ENCODE peak calls at places on chromosomes 16 and 17, in eight cellular contexts. U, Z, G, R, J, D, L and T are unnamed samples.
A peak's percentile ranks its signal among the peaks of the same experiment; 100 is the strongest.

GRCh38 chr16:76293980-76294690 is 16.9 kb downstream of the CNTNAP4 start:
- DNase-seq in J (no peak), U (no peak), L (no peak), R (no peak), Z (no peak), D (no peak), G (no peak), T (no peak)

GRCh38 chr17:43416998-43417891 is 18.5 kb downstream of the ARL4D start:
- DNase-seq in G (no peak), L (no peak), J (no peak), U (no peak), D (no peak), Z (no peak), R (no peak), T (no peak)

GRCh38 chr17:38575781-38576180 is 30.0 kb downstream of the SRCIN1 start:
- DNase-seq in Z (no peak), R (no peak), D (no peak), J (no peak), L (no peak), G (no peak), U (no peak), T (no peak)

GRCh38 chr17:66791337-66791736 is 43.6 kb upstream of the CACNG5 start:
- DNase-seq in L (no peak), D (no peak), R (no peak), G (no peak), Z (no peak), U (no peak), J (no peak), T (no peak)

GRCh38 chr17:61495161-61495857 is 43.1 kb downstream of the TBX4 start:
- DNase-seq in R (peak; percentile 3), D (no peak), U (no peak), L (no peak), G (peak; percentile 82), Z (no peak), J (no peak), T (no peak)

GRCh38 chr16:12170103-12171025 is 193.8 kb downstream of the SNX29 start:
- DNase-seq in J (no peak), D (peak; percentile 32), R (no peak), G (no peak), U (no peak), L (no peak), Z (no peak), T (no peak)

GRCh38 chr17:55089955-55090573 is 121.5 kb downstream of the STXBP4 start:
- DNase-seq in D (no peak), Z (no peak), G (peak; percentile 41), R (peak; percentile 70), U (peak; percentile 23), L (no peak), J (no peak), T (no peak)

GRCh38 chr17:67051155-67051538 is 6.8 kb downstream of the CACNG1 start:
- DNase-seq in Z (no peak), R (no peak), U (no peak), J (no peak), G (no peak), D (no peak), L (no peak), T (no peak)

GRCh38 chr17:15123593-15124590 is 141.2 kb downstream of the PMP22 start:
- DNase-seq in D (no peak), J (no peak), U (no peak), G (no peak), L (no peak), Z (no peak), R (no peak), T (no peak)

GRCh38 chr17:73096866-73097265 is 4.4 kb upstream of the SLC39A11 start:
- DNase-seq in U (no peak), Z (no peak), J (no peak), D (no peak), R (no peak), L (no peak), G (no peak), T (no peak)

GRCh38 chr17:9206160-9206988 is 185.1 kb downstream of the NTN1 start:
- DNase-seq in U (no peak), R (no peak), G (no peak), L (peak; percentile 41), D (no peak), Z (no peak), J (no peak), T (no peak)

GRCh38 chr17:76500074-76500744 is 1.0 kb downstream of the RHBDF2 start:
- DNase-seq in Z (no peak), L (no peak), D (no peak), J (no peak), G (peak; percentile 46), R (no peak), U (no peak), T (no peak)

GRCh38 chr16:27461483-27462171 is 59.7 kb downstream of the IL21R start:
- DNase-seq in L (no peak), U (no peak), R (no peak), D (no peak), J (peak; percentile 45), G (no peak), Z (peak; percentile 46), T (no peak)